ENCODE peak calls at places on chromosome 7, in six cellular contexts. O is GM12878, E is H1, X is SK-N-SH, S is HepG2, D is K562. A is an unnamed sample.

GRCh38 chr7:37988721-37989650 is 68.5 kb downstream of the EPDR1 start:
- DNase-seq in O (no peak), E (no peak), X (no peak), S (no peak), D (no peak), A (no peak)

GRCh38 chr7:130733866-130734524 is at the start of gene KLF14:
- DNase-seq in O (no peak), E (peak; percentile 67), X (peak; percentile 88), S (no peak), D (peak; percentile 79), A (no peak)

GRCh38 chr7:157625973-157626790 is 289.4 kb downstream of the DNAJB6 start:
- DNase-seq in O (no peak), E (no peak), X (no peak), S (no peak), D (no peak), A (peak; percentile 17)

GRCh38 chr7:155224116-155224811 is 73.4 kb upstream of the INSIG1 start:
- DNase-seq in O (no peak), E (no peak), X (no peak), S (no peak), D (no peak), A (no peak)

GRCh38 chr7:151389096-151389767 is 20.6 kb downstream of the WDR86 start:
- DNase-seq in O (no peak), E (no peak), X (no peak), S (no peak), D (no peak), A (no peak)

GRCh38 chr7:28811990-28812389 is 146.1 kb downstream of the TRIL start:
- DNase-seq in O (no peak), E (no peak), X (no peak), S (no peak), D (no peak), A (no peak)

GRCh38 chr7:48087349-48087748 is 1.7 kb upstream of the UPP1 start:
- DNase-seq in O (peak; percentile 41), E (no peak), X (no peak), S (no peak), D (no peak), A (no peak)

GRCh38 chr7:56062382-56062781 is 1.7 kb upstream of the SUMF2 start:
- DNase-seq in O (no peak), E (no peak), X (no peak), S (peak; percentile 71), D (no peak), A (no peak)

GRCh38 chr7:122694697-122695096 is 4.2 kb downstream of the RNF133 start:
- DNase-seq in O (no peak), E (no peak), X (no peak), S (no peak), D (no peak), A (no peak)

DNA sequence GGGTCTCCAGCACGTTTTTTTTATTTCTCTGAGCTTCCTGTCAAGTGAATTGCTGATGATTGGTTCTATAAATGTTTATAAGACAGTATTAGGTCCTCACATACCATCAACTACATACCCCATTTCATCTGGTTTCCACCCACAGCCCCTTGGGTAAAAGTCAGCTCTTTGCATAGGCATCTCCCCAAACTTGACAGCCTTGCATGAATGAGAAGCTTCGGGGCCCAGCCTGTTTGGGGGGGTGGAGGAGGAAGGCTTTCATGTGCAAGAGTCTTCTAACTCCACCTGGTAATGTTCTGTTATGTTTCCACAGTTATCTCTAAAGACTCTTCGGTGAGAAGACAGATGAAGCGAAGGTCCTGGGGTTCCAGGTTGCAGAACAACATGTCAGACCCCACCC is 75.4 kb downstream of the SCRN1 start:
- DNase-seq in O (no peak), E (no peak), X (no peak), S (no peak), D (no peak), A (no peak)
- TF ChIP-seq CTCF in O (no peak), E (no peak), X (no peak), S (no peak), D (no peak), A (no peak)

GRCh38 chr7:98211221-98211675 is at the start of gene BHLHA15:
- DNase-seq in O (no peak), E (no peak), X (peak; percentile 91), S (peak; percentile 24), D (peak; percentile 71), A (no peak)
- TF ChIP-seq GABPA in O (no peak), E (no peak), X (no peak), S (no peak), D (no peak), A (no peak)

GRCh38 chr7:99393363-99394187 is 14.8 kb downstream of the PDAP1 start:
- DNase-seq in O (no peak), E (peak; percentile 93), X (peak; percentile 96), S (no peak), D (peak; percentile 56), A (no peak)

GRCh38 chr7:99394188-99394502 is 14.3 kb downstream of the PDAP1 start:
- DNase-seq in O (no peak), E (no peak), X (no peak), S (no peak), D (no peak), A (no peak)

GRCh38 chr7:99396914-99397631 is 11.3 kb downstream of the PDAP1 start:
- DNase-seq in O (no peak), E (no peak), X (no peak), S (no peak), D (no peak), A (no peak)

GRCh38 chr7:99397632-99397983 is 10.8 kb downstream of the PDAP1 start:
- DNase-seq in O (no peak), E (no peak), X (no peak), S (no peak), D (no peak), A (no peak)

DNA sequence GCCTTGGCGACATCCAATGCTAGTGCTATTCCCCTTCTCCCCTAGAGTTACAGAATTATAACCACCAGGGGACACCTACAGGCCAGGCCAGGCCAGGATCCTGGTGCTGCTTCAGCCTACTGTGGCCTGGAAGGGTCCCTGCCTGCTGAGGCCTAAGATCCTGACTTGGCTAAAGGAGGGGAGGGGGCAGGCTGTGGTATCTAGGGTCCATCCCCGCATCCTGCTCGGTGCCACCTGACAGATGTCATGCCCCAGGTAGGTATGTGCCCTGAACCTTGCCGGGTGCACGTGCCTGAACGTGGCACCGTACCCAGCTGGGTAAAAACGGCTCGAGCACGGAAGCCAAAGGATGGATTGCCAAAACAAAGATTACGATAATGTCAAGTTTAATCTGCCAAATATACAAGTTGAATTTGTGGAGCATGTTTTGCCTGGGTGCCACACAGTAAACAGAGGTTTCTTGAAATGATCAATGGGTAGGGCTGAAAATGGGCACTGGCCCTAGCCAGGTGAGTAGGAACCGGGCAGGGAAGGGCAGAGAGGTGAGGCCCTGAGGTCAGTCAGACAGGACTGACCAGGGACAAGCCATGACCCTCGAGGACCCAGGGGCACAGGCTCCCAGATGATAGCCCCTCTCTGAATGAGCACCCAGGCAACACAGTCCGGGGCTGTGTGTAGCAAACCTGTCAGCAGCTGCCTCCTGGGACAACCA is 12.6 kb downstream of the PDAP1 start:
- DNase-seq in O (no peak), E (no peak), X (no peak), S (no peak), D (no peak), A (no peak)
- TF ChIP-seq CTCF in O (no peak), E (no peak), X (peak; percentile 29), S (peak; percentile 25), D (peak; percentile 24), A (no peak)

DNA sequence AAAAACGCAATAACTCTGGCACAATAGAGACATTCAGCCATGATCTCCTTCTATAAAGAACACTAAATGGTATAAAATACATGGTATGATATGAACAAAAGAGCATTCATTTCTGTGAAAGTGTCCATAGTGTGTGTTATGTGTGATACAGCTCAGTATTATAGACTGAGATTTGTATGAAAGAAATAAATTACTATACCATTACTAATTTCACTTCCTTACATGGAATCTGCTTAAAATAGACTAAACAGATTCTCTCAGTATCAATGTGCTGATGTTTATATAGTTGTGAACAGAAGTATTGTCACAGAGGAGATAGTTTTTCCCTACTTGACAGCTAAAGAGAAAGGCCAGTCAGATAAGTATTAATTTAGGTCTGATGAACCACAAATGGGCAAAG is 10.8 kb downstream of the SEMA3A start:
- DNase-seq in O (no peak), E (no peak), X (no peak), S (no peak), D (no peak), A (no peak)
- TF ChIP-seq GABPA in O (no peak), E (no peak), X (no peak), S (no peak), D (no peak), A (no peak)

DNA sequence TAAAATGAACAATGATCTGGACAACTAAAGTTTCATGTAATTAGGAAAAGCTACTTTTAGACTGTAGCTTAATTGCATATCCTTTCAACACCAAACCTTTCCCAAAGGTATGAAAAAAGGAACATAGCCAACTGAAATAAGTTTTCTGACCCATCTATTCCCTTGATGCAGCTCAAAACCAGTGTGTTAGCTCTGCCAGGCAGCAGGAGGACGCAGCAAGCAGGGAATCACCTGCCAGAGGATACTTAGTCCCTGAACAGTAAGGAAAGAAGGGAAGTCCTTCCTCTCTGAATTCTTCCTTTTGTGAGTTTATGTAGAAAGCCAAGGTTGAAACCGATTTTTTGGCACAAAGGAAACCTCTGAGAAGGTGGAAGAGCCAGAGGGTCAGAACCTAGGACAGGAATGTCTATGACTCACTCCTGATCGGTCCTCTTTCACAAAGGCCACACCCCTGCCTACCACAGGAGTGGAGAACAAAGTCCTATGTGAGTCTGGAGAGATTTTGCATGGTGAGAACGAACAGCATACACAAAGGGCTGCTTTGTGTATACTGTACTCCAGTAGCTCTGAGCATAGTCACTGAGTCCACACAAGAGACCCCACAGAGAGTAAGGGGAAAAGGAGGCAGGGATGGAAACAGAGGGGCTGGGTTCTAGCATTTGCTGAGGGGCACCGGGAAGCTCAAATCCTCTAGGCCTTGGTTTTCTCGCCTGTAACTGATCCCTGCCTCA is 68.8 kb upstream of the GSDME start:
- DNase-seq in O (no peak), E (no peak), X (no peak), S (peak; percentile 99), D (peak; percentile 53), A (no peak)
- TF ChIP-seq CTCF in O (no peak), E (no peak), X (no peak), S (peak; percentile 13), D (no peak), A (no peak)

GRCh38 chr7:72325561-72325960 is 86.6 kb downstream of the CALN1 start:
- DNase-seq in O (no peak), E (no peak), X (no peak), S (no peak), D (no peak), A (no peak)
- TF ChIP-seq GABPA in O (no peak), E (no peak), X (no peak), S (no peak), D (no peak), A (no peak)